ENCODE peak calls at places on chromosomes 12 and 14, in nine cellular contexts. C, R, M, Y, S, K, Z, J and L are unnamed samples.

GRCh38 chr14:65472189-65472588 is 59.7 kb downstream of the FUT8 start:
- DNase-seq in Y (no peak), S (no peak), M (no peak), C (no peak), K (no peak), Z (no peak), R (peak), J (no peak), L (no peak)

GRCh38 chr12:96401061-96401871 is 1.0 kb upstream of the CDK17 start:
- DNase-seq in M (peak), Z (peak), Y (peak), K (peak), S (peak), J (peak), R (peak), C (no peak), L (peak)

GRCh38 chr14:94129758-94130414 is 482 bp upstream of the IFI27L2 start:
- DNase-seq in Z (peak), Y (peak), R (peak), K (no peak), C (no peak), S (peak), M (peak), J (no peak), L (no peak)

GRCh38 chr12:111453071-111453989 is 47.6 kb downstream of the SH2B3 start:
- DNase-seq in Z (no peak), S (no peak), J (no peak), K (no peak), Y (no peak), R (peak), C (no peak), M (no peak), L (no peak)

GRCh38 chr12:29537292-29537691 is 39.8 kb upstream of the OVCH1 start:
- DNase-seq in R (no peak), C (no peak), K (no peak), Y (no peak), J (no peak), Z (no peak), S (no peak), M (no peak), L (no peak)

GRCh38 chr12:95859947-95860850 is 1.4 kb downstream of the SNRPF start:
- DNase-seq in C (no peak), S (no peak), R (no peak), J (no peak), K (peak), Y (no peak), Z (no peak), M (no peak), L (no peak)

GRCh38 chr12:57444744-57445143 is 10.2 kb downstream of the INHBC start:
- DNase-seq in S (no peak), J (no peak), R (no peak), K (no peak), C (no peak), M (no peak), Z (no peak), Y (no peak), L (no peak)

GRCh38 chr12:100826323-100826722 is 31.7 kb downstream of the ANO4 start:
- DNase-seq in Y (peak), J (peak), R (peak), C (no peak), K (no peak), M (no peak), Z (peak), S (peak), L (no peak)

GRCh38 chr14:92496458-92496857 is 17.1 kb upstream of the RIN3 start:
- DNase-seq in Y (no peak), K (no peak), R (no peak), M (no peak), Z (no peak), C (no peak), S (no peak), J (no peak), L (no peak)

GRCh38 chr14:58680698-58681097 is 42.9 kb downstream of the DACT1 start:
- DNase-seq in M (no peak), Z (no peak), S (no peak), R (no peak), K (no peak), J (no peak), C (no peak), Y (no peak), L (no peak)

GRCh38 chr14:59704054-59704453 is 127.4 kb upstream of the CCDC175 start:
- DNase-seq in J (no peak), C (no peak), S (no peak), R (no peak), K (no peak), Y (no peak), M (no peak), Z (no peak), L (no peak)

GRCh38 chr12:109422251-109422650 is 54.8 kb downstream of the KCTD10 start:
- DNase-seq in C (no peak), M (no peak), R (no peak), J (no peak), S (no peak), K (no peak), Z (no peak), Y (no peak), L (no peak)

GRCh38 chr12:109418848-109419474 is 58.1 kb downstream of the KCTD10 start:
- DNase-seq in J (no peak), K (no peak), Z (no peak), Y (no peak), R (no peak), S (no peak), C (no peak), M (no peak), L (no peak)

GRCh38 chr12:109423392-109423791 is 53.7 kb downstream of the KCTD10 start:
- DNase-seq in Z (no peak), C (no peak), R (no peak), Y (no peak), J (no peak), K (no peak), M (no peak), S (no peak), L (no peak)

DNA sequence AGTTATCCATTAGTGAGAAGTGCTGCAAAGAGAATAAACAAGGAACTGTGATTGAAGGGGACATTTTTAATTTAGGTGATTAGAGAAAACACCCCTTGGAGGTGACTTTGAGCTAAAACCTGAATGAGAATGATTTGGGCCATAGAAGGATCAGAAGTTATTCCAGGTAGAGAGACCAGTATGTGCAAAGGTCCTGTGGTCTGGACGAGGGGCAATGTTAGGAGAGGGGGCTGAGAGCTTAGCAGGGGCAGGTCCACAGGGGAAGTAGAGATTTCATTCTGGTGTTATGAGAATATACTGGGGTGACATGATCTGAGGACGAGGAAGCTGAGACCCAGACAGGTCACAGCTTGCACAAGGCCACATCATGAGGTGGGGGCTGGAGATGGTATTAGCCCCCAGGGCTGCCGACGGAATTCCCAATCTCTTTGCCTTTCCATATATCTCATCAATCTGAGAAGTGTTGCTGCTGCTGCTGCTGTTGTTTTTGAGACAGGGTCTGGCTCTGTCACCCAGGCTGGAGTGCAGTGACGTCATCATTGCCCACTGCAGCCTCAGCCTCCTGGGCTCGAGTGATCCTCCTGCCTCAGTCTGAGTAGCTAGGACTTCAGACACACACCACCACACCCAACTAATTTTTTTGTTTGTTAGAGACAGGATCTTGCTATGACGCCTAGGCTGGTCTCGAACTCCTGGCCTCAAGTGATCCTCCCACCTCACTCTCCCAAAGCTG is 55.6 kb downstream of the KCTD10 start:
- DNase-seq in R (no peak), C (no peak), J (no peak), M (no peak), K (no peak), S (no peak), Z (no peak), Y (no peak), L (no peak)
- TF ChIP-seq REST in R (no peak), C (no peak), J (no peak), M (no peak), K (no peak), S (no peak), Z (no peak), Y (no peak), L (no peak)

DNA sequence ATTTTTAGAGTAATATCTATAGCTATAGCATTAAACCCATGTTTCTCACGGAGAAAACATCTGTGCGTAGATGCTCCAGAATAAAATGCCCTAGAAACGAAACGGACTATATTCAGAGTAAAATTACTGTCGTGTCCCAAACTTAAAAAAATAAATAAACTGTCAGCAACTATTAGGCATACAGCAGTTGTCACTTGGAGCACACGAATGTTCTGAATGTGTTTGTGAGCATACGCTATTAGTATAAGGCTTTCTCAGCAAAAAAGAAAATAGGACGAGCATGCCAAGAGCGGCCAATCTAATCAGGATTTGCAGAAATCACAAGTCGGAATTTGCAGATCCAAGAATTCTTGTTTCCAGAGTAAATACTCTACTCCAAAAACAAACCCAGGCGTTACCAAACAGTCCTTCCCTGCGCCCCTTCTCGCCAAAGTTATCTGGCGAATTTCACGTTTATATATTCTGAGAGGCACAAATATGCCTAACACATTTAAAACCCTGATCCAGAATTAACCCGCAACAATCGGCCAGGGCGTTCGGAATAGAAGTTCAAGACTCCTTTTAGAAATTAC is 835 bp downstream of the PTPN21 start:
- DNase-seq in Y (no peak), M (no peak), K (no peak), R (peak), C (no peak), J (no peak), S (no peak), Z (no peak), L (no peak)
- TF ChIP-seq REST in Y (no peak), M (no peak), K (no peak), R (no peak), C (no peak), J (no peak), S (no peak), Z (no peak), L (no peak)

GRCh38 chr12:89949457-89950195 is 241.0 kb upstream of the ATP2B1 start:
- DNase-seq in K (no peak), M (no peak), J (peak), Z (peak), Y (peak), S (no peak), C (peak), R (peak), L (peak)
- TF ChIP-seq REST in K (no peak), M (no peak), J (no peak), Z (no peak), Y (no peak), S (no peak), C (no peak), R (no peak), L (no peak)

GRCh38 chr14:75539562-75540478 is 17.6 kb downstream of the BATF start:
- DNase-seq in C (no peak), R (peak), S (no peak), K (no peak), J (no peak), Y (no peak), Z (peak), M (no peak), L (no peak)
- TF ChIP-seq REST in C (no peak), R (no peak), S (no peak), K (no peak), J (no peak), Y (no peak), Z (no peak), M (no peak), L (no peak)

DNA sequence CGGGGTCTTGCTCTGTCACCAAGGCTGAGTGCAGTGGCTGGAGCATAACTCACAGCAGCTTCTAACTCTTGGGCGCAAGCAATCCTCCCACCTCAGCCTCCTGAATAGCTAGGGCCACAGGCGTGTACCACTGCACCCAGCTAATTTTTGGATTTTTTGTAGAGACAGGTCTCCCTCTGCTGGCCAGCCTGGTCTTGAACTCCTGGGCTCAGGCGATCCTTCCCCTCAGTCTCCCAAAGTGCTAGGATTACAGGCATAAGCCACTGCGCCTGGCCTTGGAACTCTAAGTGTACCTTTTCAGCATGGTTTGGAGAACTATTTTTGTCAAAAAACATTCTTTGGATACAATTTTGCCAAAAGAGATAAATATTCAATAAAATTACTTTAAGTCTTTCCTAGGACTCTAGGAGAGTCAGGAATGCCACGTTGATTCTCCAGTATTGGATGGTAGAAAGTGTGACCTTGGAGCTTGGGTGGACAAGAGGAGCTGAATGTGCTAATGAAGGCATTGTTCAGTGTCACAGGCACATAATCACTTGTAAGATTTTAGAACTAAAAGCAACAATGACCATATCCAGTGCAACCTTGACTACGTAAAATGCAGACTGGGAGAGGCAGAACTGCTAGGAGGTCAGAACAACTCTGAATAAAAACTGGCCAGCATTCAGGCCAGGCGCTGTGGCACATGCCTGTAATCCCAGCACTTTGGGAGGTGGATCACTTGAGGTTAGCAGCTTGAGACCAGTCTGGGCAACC is 2.8 kb downstream of the SRSF9 start:
- DNase-seq in K (no peak), R (peak), Y (peak), Z (no peak), J (peak), C (no peak), S (peak), M (peak), L (no peak)
- TF ChIP-seq REST in K (no peak), R (no peak), Y (no peak), Z (no peak), J (no peak), C (no peak), S (no peak), M (no peak), L (no peak)

DNA sequence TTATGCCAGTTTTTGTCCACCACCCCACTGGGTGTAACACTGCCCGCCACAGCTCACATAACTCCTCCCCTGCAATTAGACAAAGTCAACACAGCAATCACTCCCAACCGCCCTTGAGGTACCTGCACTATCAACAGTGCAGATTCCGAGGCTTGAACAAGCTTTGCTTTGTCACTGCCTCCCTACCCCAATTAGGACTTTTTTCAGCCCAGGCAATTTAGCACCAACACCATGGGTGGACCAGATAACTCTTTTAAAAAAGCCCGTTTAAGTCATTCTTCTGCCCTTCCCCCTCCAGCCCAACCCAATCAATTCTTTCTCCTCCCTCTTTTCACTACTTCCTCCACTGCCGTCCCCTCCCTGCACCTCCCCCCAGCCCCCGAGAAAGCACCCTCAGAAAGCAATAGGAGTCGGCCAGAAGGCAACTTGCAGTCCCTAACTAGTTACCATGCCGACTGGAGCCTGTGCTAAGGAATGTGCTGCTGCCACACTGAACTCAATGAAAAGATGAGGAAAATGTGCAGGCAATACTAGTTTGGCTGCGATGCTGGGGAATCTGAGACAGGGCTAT is 45.7 kb upstream of the OTX2 start:
- DNase-seq in S (no peak), K (no peak), R (peak), Z (no peak), C (no peak), M (no peak), Y (no peak), J (peak), L (no peak)
- TF ChIP-seq REST in S (no peak), K (no peak), R (no peak), Z (no peak), C (no peak), M (no peak), Y (no peak), J (no peak), L (no peak)

GRCh38 chr12:117718141-117718540 is 250.6 kb downstream of the KSR2 start:
- DNase-seq in Y (no peak), R (no peak), S (no peak), M (no peak), K (no peak), J (no peak), Z (no peak), C (no peak), L (no peak)
- TF ChIP-seq REST in Y (no peak), R (no peak), S (no peak), M (no peak), K (no peak), J (no peak), Z (no peak), C (no peak), L (no peak)